ENCODE peak calls at places on chromosomes 2 and 18, in eight cellular contexts. X is NT2/D1, H is stomach, Q is SJSA1, G is K562, R is transverse colon, O is GM23338, V is heart left ventricle. F is an unnamed sample.

GRCh38 chr2:33597026-33597425 is 2.1 kb downstream of the FAM98A start:
- DNase-seq in H (no peak), R (no peak), Q (no peak), G (no peak), O (no peak), V (no peak), X (no peak), F (no peak)

GRCh38 chr18:73884868-73885267 is 262.8 kb downstream of the FBXO15 start:
- DNase-seq in G (no peak), O (no peak), R (no peak), X (no peak), Q (no peak), H (no peak), V (no peak), F (no peak)

GRCh38 chr18:15165048-15165447 is 417.1 kb downstream of the ANKRD30B start:
- DNase-seq in V (no peak), Q (no peak), H (no peak), X (no peak), G (peak; percentile 1), R (no peak), O (no peak), F (no peak)

GRCh38 chr2:171999125-171999524 is 628 bp upstream of the METAP1D start:
- DNase-seq in V (no peak), O (peak; percentile 23), R (no peak), G (no peak), H (no peak), X (no peak), Q (no peak), F (no peak)

GRCh38 chr18:77622009-77622692 is 372.5 kb downstream of the GALR1 start:
- DNase-seq in Q (no peak), R (no peak), V (no peak), H (no peak), G (no peak), X (no peak), O (no peak), F (peak; percentile 34)

GRCh38 chr18:76959605-76960004 is 137.2 kb downstream of the ZNF236 start:
- DNase-seq in R (no peak), H (no peak), O (no peak), V (no peak), G (no peak), Q (no peak), X (no peak), F (no peak)

GRCh38 chr18:52682260-52682659 is 342.3 kb downstream of the DCC start:
- DNase-seq in O (peak; percentile 47), V (no peak), X (peak; percentile 15), R (no peak), H (no peak), G (no peak), Q (no peak), F (no peak)

GRCh38 chr2:10900216-10901109 is 11.3 kb upstream of the KCNF1 start:
- DNase-seq in O (no peak), R (peak; percentile 62), Q (peak; percentile 13), X (no peak), V (no peak), G (peak; percentile 51), H (peak; percentile 55), F (peak; percentile 70)

GRCh38 chr2:69947078-69947801 is 14.2 kb downstream of the ASPRV1 start:
- DNase-seq in Q (no peak), H (no peak), O (no peak), X (no peak), G (no peak), V (no peak), R (no peak), F (no peak)

GRCh38 chr2:80530442-80531064 is 226.0 kb upstream of the LRRTM1 start:
- DNase-seq in Q (no peak), O (no peak), G (no peak), R (no peak), V (no peak), X (no peak), H (no peak), F (no peak)

GRCh38 chr2:68251187-68251854 is 1.0 kb downstream of the PPP3R1 start:
- DNase-seq in Q (peak; percentile 80), H (peak; percentile 62), X (peak; percentile 48), O (peak; percentile 93), R (peak; percentile 86), V (peak; percentile 71), G (peak; percentile 61), F (peak; percentile 96)

GRCh38 chr2:99868260-99868659 is 274.1 kb downstream of the AFF3 start:
- DNase-seq in X (no peak), O (no peak), G (no peak), H (no peak), V (no peak), Q (no peak), R (no peak), F (no peak)

GRCh38 chr2:26001743-26002341 is 19.5 kb upstream of the KIF3C start:
- DNase-seq in V (peak; percentile 72), R (peak; percentile 58), O (no peak), G (no peak), X (no peak), H (peak; percentile 91), Q (no peak), F (no peak)

DNA sequence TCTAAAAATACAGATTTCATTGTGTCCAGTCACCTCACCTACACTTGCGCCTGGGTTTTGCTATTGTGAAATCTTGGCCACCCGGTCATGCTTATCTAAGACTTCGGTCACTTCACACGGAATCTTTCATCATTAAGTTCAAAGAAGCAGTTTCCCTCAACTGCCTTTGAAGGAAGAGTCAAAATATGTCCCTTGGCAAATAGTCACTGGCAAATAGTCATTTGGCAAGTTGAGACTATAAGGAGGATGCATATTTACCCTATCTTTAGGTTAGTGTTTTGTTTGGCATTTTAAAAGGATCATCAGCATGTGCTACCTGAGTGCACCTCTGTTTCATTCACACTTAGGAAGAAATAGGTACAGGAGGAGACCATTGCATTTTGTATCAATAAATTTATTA is 95.9 kb downstream of the FEZ2 start:
- DNase-seq in X (no peak), Q (no peak), O (no peak), G (no peak), H (no peak), R (no peak), V (no peak), F (no peak)
- H3K36me3 ChIP-seq in X (peaks cover 50% of the 10 kb centered on the region), Q (peaks cover 88% of the 10 kb centered on the region), O (peaks cover 5% of the 10 kb centered on the region), G (no peaks in the 10 kb centered on the region), H (peaks cover 29% of the 10 kb centered on the region), R (peaks cover 6% of the 10 kb centered on the region), V (peaks cover 68% of the 10 kb centered on the region), F (no peaks in the 10 kb centered on the region)

GRCh38 chr2:176117823-176118376 is 1.3 kb downstream of the HOXD10 start:
- DNase-seq in R (no peak), H (no peak), G (no peak), X (no peak), O (no peak), Q (no peak), V (no peak), F (no peak)

GRCh38 chr2:176114930-176115625 is 1.5 kb upstream of the HOXD10 start:
- DNase-seq in R (no peak), O (no peak), Q (no peak), X (no peak), V (peak; percentile 10), H (no peak), G (no peak), F (no peak)

GRCh38 chr2:176115883-176116813 is at the start of gene HOXD10:
- DNase-seq in V (no peak), R (peak; percentile 75), O (peak; percentile 92), H (no peak), X (no peak), Q (no peak), G (no peak), F (no peak)

GRCh38 chr2:176118606-176119370 is 2.2 kb downstream of the HOXD10 start:
- DNase-seq in G (peak; percentile 71), H (no peak), V (no peak), R (peak; percentile 68), X (no peak), O (peak; percentile 94), Q (no peak), F (no peak)

GRCh38 chr2:176117162-176117822 is 714 bp downstream of the HOXD10 start:
- DNase-seq in H (no peak), X (no peak), O (no peak), G (no peak), V (no peak), R (no peak), Q (no peak), F (no peak)
- H3K4me3 ChIP-seq in H (no peak overlapping the region), X (no peak overlapping the region), O (no peak overlapping the region), G (no peak overlapping the region), V (no peak overlapping the region), R (no peak overlapping the region), Q (no peak overlapping the region), F (no peak overlapping the region)

GRCh38 chr2:9410108-9410507 is 13.2 kb downstream of the ITGB1BP1 start:
- DNase-seq in R (no peak), G (no peak), Q (no peak), X (no peak), O (no peak), H (no peak), V (no peak), F (no peak)

GRCh38 chr2:9416267-9416961 is 6.9 kb downstream of the ITGB1BP1 start:
- DNase-seq in G (no peak), V (no peak), R (no peak), O (no peak), X (no peak), Q (no peak), H (no peak), F (no peak)

GRCh38 chr2:9415770-9416169 is 7.6 kb downstream of the ITGB1BP1 start:
- DNase-seq in G (no peak), V (no peak), O (no peak), X (no peak), Q (no peak), R (no peak), H (no peak), F (no peak)

GRCh38 chr2:9408641-9409151 is 14.6 kb downstream of the ITGB1BP1 start:
- DNase-seq in X (no peak), H (no peak), V (no peak), G (no peak), Q (peak; percentile 21), O (no peak), R (no peak), F (no peak)

DNA sequence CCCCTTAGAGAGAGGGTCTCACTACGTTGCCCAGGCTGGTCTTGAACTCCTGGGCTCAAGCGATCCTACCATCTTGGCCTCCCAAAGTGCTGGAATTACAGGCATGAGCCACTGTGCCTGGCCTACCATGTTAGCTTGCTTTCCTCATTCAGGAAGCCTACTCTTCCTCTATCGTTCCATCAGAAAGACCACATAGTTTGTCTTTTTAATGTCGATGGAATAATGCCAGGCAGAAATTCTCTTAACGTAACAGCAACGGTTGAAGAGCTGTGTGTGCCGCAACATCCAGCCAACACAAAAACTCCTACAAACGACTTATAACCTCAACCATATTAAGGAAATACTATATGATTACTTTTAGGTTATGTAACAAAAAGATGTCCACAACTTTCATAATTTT is 10.6 kb downstream of the ITGB1BP1 start:
- DNase-seq in X (no peak), O (no peak), G (no peak), H (no peak), Q (no peak), V (no peak), R (no peak), F (no peak)
- H3K36me3 ChIP-seq in X (peaks cover 47% of the 10 kb centered on the region), O (no peaks in the 10 kb centered on the region), G (peaks cover 34% of the 10 kb centered on the region), H (peaks cover 76% of the 10 kb centered on the region), Q (peaks cover 78% of the 10 kb centered on the region), V (peaks cover 77% of the 10 kb centered on the region), R (peaks cover 4% of the 10 kb centered on the region), F (no peaks in the 10 kb centered on the region)

DNA sequence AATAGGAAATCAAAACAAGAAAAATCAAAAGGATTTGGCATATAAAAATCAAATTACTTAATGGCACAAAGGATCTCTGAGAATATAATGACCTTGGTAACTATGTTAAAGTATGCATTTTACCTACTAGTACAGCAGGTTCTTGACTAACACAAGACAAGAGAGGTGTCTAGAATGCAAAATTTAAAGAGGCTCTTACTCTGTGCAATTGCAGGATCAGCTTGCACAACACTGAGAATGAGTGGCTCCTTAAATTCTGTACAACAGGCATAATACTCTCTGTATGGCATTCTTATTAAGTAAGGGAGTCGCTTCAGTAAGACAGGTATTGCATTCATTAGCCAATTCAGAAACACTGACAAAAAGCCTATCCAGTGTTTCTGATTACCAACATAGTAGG is 72.6 kb downstream of the UGP2 start:
- DNase-seq in V (no peak), X (no peak), O (no peak), H (no peak), R (no peak), G (no peak), Q (no peak), F (no peak)
- H3K4me3 ChIP-seq in V (no peak overlapping the region), X (no peak overlapping the region), O (no peak overlapping the region), H (no peak overlapping the region), R (no peak overlapping the region), G (no peak overlapping the region), Q (no peak overlapping the region), F (no peak overlapping the region)

F was measured in small intestine.